ENCODE peak calls at places on chromosome 3, in four cellular contexts. K, X, Y and U are unnamed samples.

GRCh38 chr3:184306573-184306972 is 7.5 kb downstream of the PSMD2 start:
- DNase-seq in Y (no peak), X (no peak), K (no peak), U (no peak)

GRCh38 chr3:186839874-186840641 is 2.5 kb upstream of the ADIPOQ start:
- DNase-seq in K (no peak), X (no peak), Y (no peak), U (no peak)

GRCh38 chr3:35537265-35537664 is 102.1 kb upstream of the ARPP21 start:
- DNase-seq in X (peak), Y (no peak), K (no peak), U (no peak)

GRCh38 chr3:183210862-183211341 is 42.2 kb upstream of the B3GNT5 start:
- DNase-seq in X (no peak), K (no peak), Y (no peak), U (no peak)

GRCh38 chr3:117439812-117440211 is 730.2 kb downstream of the TUSC7 start:
- DNase-seq in X (no peak), K (no peak), Y (no peak), U (no peak)

GRCh38 chr3:138796761-138797160 is 38.0 kb downstream of the PIK3CB start:
- DNase-seq in X (no peak), K (no peak), Y (no peak), U (no peak)

GRCh38 chr3:151015762-151016161 is 43.2 kb upstream of the CLRN1 start:
- DNase-seq in X (no peak), Y (no peak), K (no peak), U (no peak)

GRCh38 chr3:66048051-66048395 is 9.3 kb upstream of the MAGI1 start:
- DNase-seq in K (no peak), Y (no peak), X (no peak), U (no peak)